ENCODE peak calls at places on chromosomes 3 and 15, in nine cellular contexts. One of them, this sample, is unnamed.

GRCh38 chr15:101378356-101378755 is 83.3 kb upstream of the SNRPA1 start:
- DNase-seq in cardiac muscle cell: no peak
- DNase-seq in hepatocyte: no peak
- DNase-seq in SK-N-SH: no peak
- DNase-seq in epithelial cell of proximal tubule: no peak
- DNase-seq in fibroblast of lung: no peak
- DNase-seq in HFF-Myc: no peak
- DNase-seq in endothelial cell: no peak
- DNase-seq in epithelial cell of esophagus: no peak
- DNase-seq in this sample: no peak

GRCh38 chr3:21902956-21903355 is 151.9 kb upstream of the ZNF385D start:
- DNase-seq in cardiac muscle cell: no peak
- DNase-seq in SK-N-SH: no peak
- DNase-seq in epithelial cell of esophagus: no peak
- DNase-seq in epithelial cell of proximal tubule: no peak
- DNase-seq in HFF-Myc: no peak
- DNase-seq in hepatocyte: no peak
- DNase-seq in fibroblast of lung: no peak
- DNase-seq in endothelial cell: no peak
- DNase-seq in this sample: no peak

GRCh38 chr15:73630030-73630429 is 3.2 kb downstream of the NPTN start:
- DNase-seq in endothelial cell: no peak
- DNase-seq in SK-N-SH: no peak
- DNase-seq in hepatocyte: no peak
- DNase-seq in epithelial cell of proximal tubule: no peak
- DNase-seq in HFF-Myc: no peak
- DNase-seq in epithelial cell of esophagus: peak
- DNase-seq in fibroblast of lung: no peak
- DNase-seq in cardiac muscle cell: no peak
- DNase-seq in this sample: peak

GRCh38 chr3:5122030-5122740 is at the start of gene ARL8B:
- DNase-seq in hepatocyte: peak
- DNase-seq in HFF-Myc: no peak
- DNase-seq in fibroblast of lung: peak
- DNase-seq in epithelial cell of esophagus: peak
- DNase-seq in endothelial cell: peak
- DNase-seq in SK-N-SH: peak
- DNase-seq in epithelial cell of proximal tubule: no peak
- DNase-seq in cardiac muscle cell: peak
- DNase-seq in this sample: peak

GRCh38 chr15:62306851-62307504 is 141.9 kb upstream of the C2CD4B start:
- DNase-seq in HFF-Myc: peak
- DNase-seq in SK-N-SH: peak
- DNase-seq in endothelial cell: peak
- DNase-seq in epithelial cell of proximal tubule: peak
- DNase-seq in cardiac muscle cell: peak
- DNase-seq in epithelial cell of esophagus: peak
- DNase-seq in hepatocyte: peak
- DNase-seq in fibroblast of lung: peak
- DNase-seq in this sample: peak

GRCh38 chr3:118628704-118629341 is 405.8 kb downstream of the IGSF11 start:
- DNase-seq in cardiac muscle cell: peak
- DNase-seq in hepatocyte: peak
- DNase-seq in SK-N-SH: peak
- DNase-seq in HFF-Myc: peak
- DNase-seq in epithelial cell of proximal tubule: peak
- DNase-seq in endothelial cell: peak
- DNase-seq in fibroblast of lung: peak
- DNase-seq in epithelial cell of esophagus: peak
- DNase-seq in this sample: peak

GRCh38 chr3:114242947-114243346 is 5.6 kb upstream of the ZNF80 start:
- DNase-seq in fibroblast of lung: no peak
- DNase-seq in hepatocyte: no peak
- DNase-seq in epithelial cell of proximal tubule: no peak
- DNase-seq in endothelial cell: no peak
- DNase-seq in cardiac muscle cell: no peak
- DNase-seq in HFF-Myc: no peak
- DNase-seq in SK-N-SH: no peak
- DNase-seq in epithelial cell of esophagus: no peak
- DNase-seq in this sample: no peak

GRCh38 chr15:62545392-62546227 is 380.5 kb upstream of the C2CD4B start:
- DNase-seq in fibroblast of lung: peak
- DNase-seq in epithelial cell of esophagus: peak
- DNase-seq in hepatocyte: no peak
- DNase-seq in epithelial cell of proximal tubule: peak
- DNase-seq in endothelial cell: no peak
- DNase-seq in cardiac muscle cell: peak
- DNase-seq in HFF-Myc: no peak
- DNase-seq in SK-N-SH: no peak
- DNase-seq in this sample: no peak

GRCh38 chr15:44315773-44316465 is 27.4 kb downstream of the GOLM2 start:
- DNase-seq in endothelial cell: no peak
- DNase-seq in hepatocyte: no peak
- DNase-seq in epithelial cell of esophagus: no peak
- DNase-seq in epithelial cell of proximal tubule: no peak
- DNase-seq in SK-N-SH: no peak
- DNase-seq in HFF-Myc: no peak
- DNase-seq in cardiac muscle cell: no peak
- DNase-seq in fibroblast of lung: no peak
- DNase-seq in this sample: no peak

GRCh38 chr15:44317423-44317822 is 28.9 kb downstream of the GOLM2 start:
- DNase-seq in endothelial cell: no peak
- DNase-seq in epithelial cell of esophagus: no peak
- DNase-seq in fibroblast of lung: no peak
- DNase-seq in hepatocyte: no peak
- DNase-seq in cardiac muscle cell: no peak
- DNase-seq in SK-N-SH: no peak
- DNase-seq in HFF-Myc: no peak
- DNase-seq in epithelial cell of proximal tubule: no peak
- DNase-seq in this sample: no peak

GRCh38 chr15:44315164-44315563 is 26.6 kb downstream of the GOLM2 start:
- DNase-seq in endothelial cell: no peak
- DNase-seq in epithelial cell of proximal tubule: no peak
- DNase-seq in fibroblast of lung: peak
- DNase-seq in cardiac muscle cell: no peak
- DNase-seq in hepatocyte: no peak
- DNase-seq in SK-N-SH: no peak
- DNase-seq in epithelial cell of esophagus: no peak
- DNase-seq in HFF-Myc: no peak
- DNase-seq in this sample: no peak

GRCh38 chr15:44314512-44314911 is 26.0 kb downstream of the GOLM2 start:
- DNase-seq in hepatocyte: no peak
- DNase-seq in endothelial cell: no peak
- DNase-seq in cardiac muscle cell: no peak
- DNase-seq in HFF-Myc: no peak
- DNase-seq in fibroblast of lung: no peak
- DNase-seq in epithelial cell of proximal tubule: peak
- DNase-seq in epithelial cell of esophagus: no peak
- DNase-seq in SK-N-SH: no peak
- DNase-seq in this sample: no peak

DNA sequence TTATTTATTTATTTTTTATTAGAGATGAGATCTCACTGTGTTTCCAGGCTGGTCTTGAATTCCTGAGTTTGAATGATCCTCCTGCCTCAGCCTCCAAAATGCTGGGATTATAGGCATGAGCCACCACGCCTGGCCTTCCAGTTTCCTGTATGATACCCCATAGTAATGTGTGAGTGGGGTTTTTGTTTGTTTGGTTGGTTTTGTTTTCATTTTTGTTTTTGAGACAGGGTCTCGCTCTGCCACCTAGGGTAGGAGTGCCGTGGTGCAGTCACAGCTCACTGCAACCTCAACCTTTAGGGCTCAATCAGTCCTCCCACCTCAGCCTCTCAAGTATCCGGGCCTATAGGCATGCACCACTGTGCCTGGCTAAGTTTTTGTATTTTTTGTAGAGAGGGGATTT is 30.9 kb downstream of the GOLM2 start:
- DNase-seq in fibroblast of lung: no peak
- DNase-seq in epithelial cell of esophagus: no peak
- DNase-seq in cardiac muscle cell: no peak
- DNase-seq in HFF-Myc: no peak
- DNase-seq in epithelial cell of proximal tubule: no peak
- DNase-seq in endothelial cell: no peak
- DNase-seq in SK-N-SH: no peak
- DNase-seq in hepatocyte: no peak
- DNase-seq in this sample: no peak
- TF ChIP-seq CTCF in fibroblast of lung: no peak
- TF ChIP-seq CTCF in epithelial cell of esophagus: no peak
- TF ChIP-seq CTCF in cardiac muscle cell: no peak
- TF ChIP-seq CTCF in HFF-Myc: no peak
- TF ChIP-seq CTCF in epithelial cell of proximal tubule: peak
- TF ChIP-seq CTCF in endothelial cell: no peak
- TF ChIP-seq CTCF in SK-N-SH: no peak
- TF ChIP-seq CTCF in hepatocyte: no peak
- TF ChIP-seq CTCF in this sample: no peak

DNA sequence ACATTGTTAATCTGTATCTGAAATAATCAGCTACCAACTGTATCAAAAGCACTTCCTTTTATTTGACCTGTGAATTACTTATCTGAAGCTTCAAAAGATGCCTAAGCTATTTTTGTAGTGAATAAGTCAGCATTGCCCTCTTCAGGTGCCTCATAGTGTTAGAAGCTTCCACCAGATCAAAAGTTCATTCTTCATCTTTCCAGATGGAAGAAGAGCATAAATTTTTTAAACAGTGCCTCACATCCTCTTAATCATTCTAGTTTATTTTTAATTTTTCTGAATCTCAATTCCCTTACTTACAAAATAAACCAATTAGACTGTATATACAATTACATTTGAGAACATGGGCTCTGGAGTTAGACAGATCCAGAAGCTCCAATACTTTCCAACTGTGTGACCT is 65.0 kb downstream of the MYO5A start:
- DNase-seq in SK-N-SH: no peak
- DNase-seq in fibroblast of lung: no peak
- DNase-seq in hepatocyte: no peak
- DNase-seq in epithelial cell of proximal tubule: no peak
- DNase-seq in endothelial cell: no peak
- DNase-seq in epithelial cell of esophagus: no peak
- DNase-seq in cardiac muscle cell: peak
- DNase-seq in HFF-Myc: no peak
- DNase-seq in this sample: no peak
- TF ChIP-seq CTCF in SK-N-SH: peak
- TF ChIP-seq CTCF in fibroblast of lung: no peak
- TF ChIP-seq CTCF in hepatocyte: peak
- TF ChIP-seq CTCF in epithelial cell of proximal tubule: peak
- TF ChIP-seq CTCF in endothelial cell: no peak
- TF ChIP-seq CTCF in epithelial cell of esophagus: peak
- TF ChIP-seq CTCF in cardiac muscle cell: no peak
- TF ChIP-seq CTCF in HFF-Myc: no peak
- TF ChIP-seq CTCF in this sample: peak

DNA sequence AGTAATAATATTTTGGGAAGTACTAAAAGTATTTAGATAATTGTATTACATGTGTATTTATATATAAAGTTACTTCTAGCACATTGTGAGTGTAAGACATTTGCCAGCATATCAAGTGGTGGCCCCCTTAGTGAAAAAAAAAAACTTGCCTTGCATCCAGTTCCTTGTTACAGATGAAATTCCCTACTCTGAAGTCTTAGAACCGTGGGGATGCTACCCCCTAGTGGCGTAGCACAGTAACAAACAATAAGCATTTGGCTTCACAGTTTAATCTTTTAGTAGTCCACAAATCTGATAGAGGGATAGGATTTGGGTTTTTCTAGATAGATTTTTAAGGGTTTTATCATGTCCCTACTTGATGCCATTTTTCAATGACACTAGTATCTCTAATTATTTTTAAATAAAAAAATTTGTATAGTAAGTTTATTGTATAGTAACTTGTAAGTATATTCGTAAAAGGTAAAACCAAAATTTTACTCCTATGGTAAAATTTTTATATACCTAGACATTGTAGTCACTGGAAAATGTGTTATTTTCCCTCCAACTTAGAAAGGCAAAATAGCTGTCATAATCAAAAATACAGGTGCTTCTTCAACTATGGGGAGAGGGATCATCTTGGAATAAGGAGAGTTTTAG is 14.3 kb downstream of the SMC4 start:
- DNase-seq in endothelial cell: peak
- DNase-seq in cardiac muscle cell: peak
- DNase-seq in epithelial cell of proximal tubule: no peak
- DNase-seq in SK-N-SH: peak
- DNase-seq in HFF-Myc: peak
- DNase-seq in fibroblast of lung: peak
- DNase-seq in hepatocyte: peak
- DNase-seq in epithelial cell of esophagus: peak
- DNase-seq in this sample: peak
- TF ChIP-seq CTCF in endothelial cell: peak
- TF ChIP-seq CTCF in cardiac muscle cell: peak
- TF ChIP-seq CTCF in epithelial cell of proximal tubule: peak
- TF ChIP-seq CTCF in SK-N-SH: peak
- TF ChIP-seq CTCF in HFF-Myc: peak
- TF ChIP-seq CTCF in fibroblast of lung: peak
- TF ChIP-seq CTCF in hepatocyte: peak
- TF ChIP-seq CTCF in epithelial cell of esophagus: peak
- TF ChIP-seq CTCF in this sample: peak

GRCh38 chr15:52331490-52332240 is 36.1 kb upstream of the MYO5C start:
- DNase-seq in fibroblast of lung: peak
- DNase-seq in epithelial cell of esophagus: peak
- DNase-seq in SK-N-SH: peak
- DNase-seq in cardiac muscle cell: peak
- DNase-seq in HFF-Myc: no peak
- DNase-seq in epithelial cell of proximal tubule: no peak
- DNase-seq in hepatocyte: peak
- DNase-seq in endothelial cell: peak
- DNase-seq in this sample: peak
- TF ChIP-seq CTCF in fibroblast of lung: peak
- TF ChIP-seq CTCF in epithelial cell of esophagus: peak
- TF ChIP-seq CTCF in SK-N-SH: peak
- TF ChIP-seq CTCF in cardiac muscle cell: peak
- TF ChIP-seq CTCF in HFF-Myc: peak
- TF ChIP-seq CTCF in epithelial cell of proximal tubule: peak
- TF ChIP-seq CTCF in hepatocyte: peak
- TF ChIP-seq CTCF in endothelial cell: peak
- TF ChIP-seq CTCF in this sample: peak

DNA sequence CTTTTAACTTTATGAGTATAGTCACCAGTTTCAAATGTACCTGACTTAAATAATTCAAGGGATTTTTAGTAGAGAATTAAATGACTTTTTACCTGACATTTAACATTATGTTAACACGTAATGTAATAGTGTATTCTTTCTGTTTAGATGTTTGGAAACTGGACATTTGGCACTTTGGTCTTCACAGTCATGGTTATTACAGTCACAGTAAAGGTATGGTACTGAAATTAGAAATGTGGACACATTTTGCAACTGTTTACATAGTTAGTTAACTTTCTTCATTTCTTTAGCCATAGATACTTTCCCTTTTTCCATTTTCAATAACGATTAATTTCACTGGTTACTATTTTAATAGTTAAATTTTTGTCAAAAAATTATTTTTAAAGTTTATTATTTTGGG is 83.8 kb downstream of the DCUN1D1 start:
- DNase-seq in epithelial cell of proximal tubule: no peak
- DNase-seq in SK-N-SH: no peak
- DNase-seq in hepatocyte: no peak
- DNase-seq in endothelial cell: no peak
- DNase-seq in HFF-Myc: no peak
- DNase-seq in fibroblast of lung: no peak
- DNase-seq in epithelial cell of esophagus: no peak
- DNase-seq in cardiac muscle cell: no peak
- DNase-seq in this sample: no peak
- TF ChIP-seq CTCF in epithelial cell of proximal tubule: no peak
- TF ChIP-seq CTCF in SK-N-SH: no peak
- TF ChIP-seq CTCF in hepatocyte: no peak
- TF ChIP-seq CTCF in endothelial cell: no peak
- TF ChIP-seq CTCF in HFF-Myc: no peak
- TF ChIP-seq CTCF in fibroblast of lung: no peak
- TF ChIP-seq CTCF in epithelial cell of esophagus: no peak
- TF ChIP-seq CTCF in cardiac muscle cell: no peak
- TF ChIP-seq CTCF in this sample: no peak

GRCh38 chr15:69088300-69088965 is 72.0 kb upstream of the GLCE start:
- DNase-seq in SK-N-SH: no peak
- DNase-seq in hepatocyte: no peak
- DNase-seq in endothelial cell: no peak
- DNase-seq in HFF-Myc: no peak
- DNase-seq in cardiac muscle cell: no peak
- DNase-seq in epithelial cell of proximal tubule: no peak
- DNase-seq in fibroblast of lung: no peak
- DNase-seq in epithelial cell of esophagus: peak
- DNase-seq in this sample: no peak
- TF ChIP-seq CTCF in SK-N-SH: no peak
- TF ChIP-seq CTCF in hepatocyte: no peak
- TF ChIP-seq CTCF in endothelial cell: no peak
- TF ChIP-seq CTCF in HFF-Myc: no peak
- TF ChIP-seq CTCF in cardiac muscle cell: no peak
- TF ChIP-seq CTCF in epithelial cell of proximal tubule: no peak
- TF ChIP-seq CTCF in fibroblast of lung: no peak
- TF ChIP-seq CTCF in epithelial cell of esophagus: no peak
- TF ChIP-seq CTCF in this sample: no peak

This sample was measured in HepG2.